ENCODE peak calls at places on chromosome 19, in five cellular contexts. M is NB4, T is choroid plexus epithelial cell, R is mammary epithelial cell, B is posterior cingulate gyrus. G is an unnamed sample.

GRCh38 chr19:55693336-55693974 is 18.4 kb downstream of the EPN1 start:
- DNase-seq in M (no peak), R (no peak), B (no peak), T (no peak), G (no peak)

GRCh38 chr19:1747285-1748114 is 5.8 kb upstream of the ONECUT3 start:
- DNase-seq in R (peak; percentile 99), T (peak; percentile 73), B (no peak), M (peak; percentile 69), G (no peak)

GRCh38 chr19:47699360-47699917 is 13.8 kb upstream of the EHD2 start:
- DNase-seq in R (no peak), B (no peak), T (peak; percentile 56), M (peak; percentile 82), G (no peak)

GRCh38 chr19:38949580-38950367 is 19.0 kb downstream of the MRPS12 start:
- DNase-seq in R (peak; percentile 54), M (no peak), B (peak; percentile 84), T (peak; percentile 91), G (peak; percentile 80)

GRCh38 chr19:15323496-15324235 is 8.7 kb downstream of the BRD4 start:
- DNase-seq in T (peak; percentile 68), B (no peak), R (peak; percentile 77), M (peak; percentile 52), G (no peak)

GRCh38 chr19:31408460-31409124 is 59.4 kb upstream of the TSHZ3 start:
- DNase-seq in B (no peak), T (peak; percentile 92), R (peak; percentile 89), M (peak; percentile 74), G (no peak)

GRCh38 chr19:17424743-17425365 is 5.0 kb downstream of the MVB12A start:
- DNase-seq in R (no peak), T (peak; percentile 62), M (peak; percentile 59), B (peak; percentile 42), G (no peak)

GRCh38 chr19:43624933-43625332 is 5.5 kb upstream of the ZNF428 start:
- DNase-seq in T (peak; percentile 43), M (peak; percentile 65), B (no peak), R (no peak), G (no peak)

GRCh38 chr19:53537126-53537522 is 821 bp upstream of the ZNF331 start:
- DNase-seq in T (no peak), R (no peak), B (no peak), M (peak; percentile 4), G (no peak)

GRCh38 chr19:49771674-49772139 is 4.9 kb downstream of the AP2A1 start:
- DNase-seq in B (no peak), T (no peak), R (no peak), M (no peak), G (no peak)

GRCh38 chr19:33811736-33812387 is 15.2 kb downstream of the KCTD15 start:
- DNase-seq in M (peak; percentile 58), T (no peak), R (no peak), B (no peak), G (no peak)

GRCh38 chr19:13865243-13865577 is 11.7 kb upstream of the NANOS3 start:
- DNase-seq in T (no peak), M (no peak), R (no peak), B (no peak), G (no peak)

GRCh38 chr19:49403404-49404187 is 15.5 kb downstream of the KASH5 start:
- DNase-seq in B (no peak), M (no peak), T (peak; percentile 86), R (no peak), G (no peak)

GRCh38 chr19:8484331-8484894 is 18.0 kb downstream of the PRAM1 start:
- DNase-seq in T (no peak), M (no peak), R (no peak), B (no peak), G (no peak)

GRCh38 chr19:50461066-50461875 is 15.0 kb upstream of the EMC10 start:
- DNase-seq in B (no peak), R (peak; percentile 42), T (peak; percentile 83), M (peak; percentile 69), G (peak; percentile 22)

GRCh38 chr19:6415592-6416190 is 8.9 kb downstream of the KHSRP start:
- DNase-seq in B (no peak), R (no peak), T (no peak), M (no peak), G (no peak)

GRCh38 chr19:827710-828321 is at the start of gene AZU1:
- DNase-seq in T (no peak), M (peak; percentile 90), B (no peak), R (no peak), G (no peak)

GRCh38 chr19:41868120-41868988 is 8.3 kb downstream of the RPS19 start:
- DNase-seq in M (no peak), T (no peak), B (no peak), R (no peak), G (no peak)

GRCh38 chr19:17227798-17228367 is 1.9 kb downstream of the OCEL1 start:
- DNase-seq in R (no peak), B (no peak), T (no peak), M (no peak), G (no peak)

GRCh38 chr19:6677924-6678689 is 8.1 kb upstream of the TNFSF14 start:
- DNase-seq in B (no peak), R (peak; percentile 57), T (peak; percentile 6), M (no peak), G (no peak)

GRCh38 chr19:7292352-7292949 is 1.8 kb downstream of the INSR start:
- DNase-seq in M (peak; percentile 41), B (no peak), R (no peak), T (no peak), G (no peak)

GRCh38 chr19:793775-794174 is 3.5 kb upstream of the PTBP1 start:
- DNase-seq in M (no peak), R (no peak), B (no peak), T (no peak), G (no peak)

GRCh38 chr19:35260694-35261304 is 8.0 kb upstream of the USF2 start:
- DNase-seq in T (no peak), B (no peak), R (no peak), M (no peak), G (no peak)

GRCh38 chr19:1132625-1133383 is 29.0 kb downstream of the GPX4 start:
- DNase-seq in R (no peak), B (no peak), M (peak; percentile 67), T (no peak), G (no peak)

GRCh38 chr19:38224014-38224862 is at the start of gene DPF1:
- DNase-seq in R (peak; percentile 79), B (peak; percentile 65), T (peak; percentile 55), M (peak; percentile 76), G (peak; percentile 70)

GRCh38 chr19:55838251-55838650 is 1.9 kb downstream of the NLRP4 start:
- DNase-seq in R (no peak), T (no peak), B (no peak), M (no peak), G (no peak)

GRCh38 chr19:48139053-48139452 is 28.4 kb upstream of the PLA2G4C start:
- DNase-seq in T (no peak), R (no peak), M (no peak), B (no peak), G (no peak)

GRCh38 chr19:42175952-42176648 is 41.4 kb downstream of the DEDD2 start:
- DNase-seq in T (peak; percentile 47), R (no peak), B (no peak), M (no peak), G (peak; percentile 26)

GRCh38 chr19:44754743-44755066 is 6.2 kb downstream of the BCL3 start:
- DNase-seq in T (no peak), B (no peak), M (no peak), R (no peak), G (no peak)

GRCh38 chr19:38557205-38557799 is 60.5 kb downstream of the MAP4K1 start:
- DNase-seq in R (no peak), M (peak; percentile 89), B (no peak), T (no peak), G (no peak)

GRCh38 chr19:9791552-9792181 is 23.1 kb upstream of the ZNF846 start:
- DNase-seq in B (peak; percentile 83), R (peak; percentile 94), T (peak; percentile 99), M (peak; percentile 98), G (peak; percentile 95)

GRCh38 chr19:10037809-10038208 is 24.5 kb downstream of the RDH8 start:
- DNase-seq in R (no peak), M (no peak), B (no peak), T (no peak), G (no peak)

GRCh38 chr19:30085394-30085793 is 143.4 kb downstream of the URI1 start:
- DNase-seq in B (no peak), M (peak; percentile 3), R (no peak), T (no peak), G (no peak)

GRCh38 chr19:10640361-10640760 is 13.8 kb upstream of the ILF3 start:
- DNase-seq in B (no peak), T (no peak), M (no peak), R (no peak), G (no peak)

GRCh38 chr19:11465605-11466004 is 15.2 kb downstream of the ELAVL3 start:
- DNase-seq in R (no peak), T (no peak), M (no peak), B (no peak), G (no peak)

GRCh38 chr19:1250374-1251232 is 2.2 kb downstream of the MIDN start:
- DNase-seq in B (no peak), M (peak; percentile 63), R (no peak), T (peak; percentile 81), G (peak; percentile 59)

GRCh38 chr19:55373318-55373992 is 3.2 kb upstream of the TMEM190 start:
- DNase-seq in B (no peak), M (no peak), T (no peak), R (no peak), G (no peak)

GRCh38 chr19:38706792-38707511 is 37.3 kb downstream of the CAPN12 start:
- DNase-seq in T (no peak), B (no peak), M (no peak), R (no peak), G (no peak)

G was measured in anterior cingulate cortex.